ENCODE peak calls at places on chromosomes 6 and 20, in seven cellular contexts. One of them, this sample, is unnamed.

GRCh38 chr6:66128238-66128637 is 421.2 kb upstream of the EYS start:
- DNase-seq in endothelial cell: no peak
- DNase-seq in colonic mucosa: no peak
- DNase-seq in left ventricle myocardium inferior: no peak
- DNase-seq in fibroblast of mammary gland: no peak
- DNase-seq in AG10803: no peak
- DNase-seq in cardiac fibroblast: no peak
- DNase-seq in this sample: no peak

GRCh38 chr6:144725731-144726522 is 440.8 kb downstream of the UTRN start:
- DNase-seq in endothelial cell: no peak
- DNase-seq in colonic mucosa: no peak
- DNase-seq in left ventricle myocardium inferior: peak
- DNase-seq in fibroblast of mammary gland: no peak
- DNase-seq in AG10803: no peak
- DNase-seq in cardiac fibroblast: no peak
- DNase-seq in this sample: no peak

GRCh38 chr6:79438015-79438414 is 99.2 kb downstream of the LCA5 start:
- DNase-seq in endothelial cell: no peak
- DNase-seq in colonic mucosa: no peak
- DNase-seq in left ventricle myocardium inferior: peak
- DNase-seq in fibroblast of mammary gland: peak
- DNase-seq in AG10803: peak
- DNase-seq in cardiac fibroblast: peak
- DNase-seq in this sample: peak

GRCh38 chr6:140046030-140046632 is 671.7 kb upstream of the CITED2 start:
- DNase-seq in endothelial cell: no peak
- DNase-seq in colonic mucosa: no peak
- DNase-seq in left ventricle myocardium inferior: no peak
- DNase-seq in fibroblast of mammary gland: no peak
- DNase-seq in AG10803: no peak
- DNase-seq in cardiac fibroblast: no peak
- DNase-seq in this sample: no peak

GRCh38 chr20:47993035-47993755 is 207.9 kb upstream of the SULF2 start:
- DNase-seq in endothelial cell: no peak
- DNase-seq in colonic mucosa: peak
- DNase-seq in left ventricle myocardium inferior: no peak
- DNase-seq in fibroblast of mammary gland: no peak
- DNase-seq in AG10803: no peak
- DNase-seq in cardiac fibroblast: no peak
- DNase-seq in this sample: no peak

GRCh38 chr6:36544228-36544627 is 3.1 kb downstream of the STK38 start:
- DNase-seq in endothelial cell: no peak
- DNase-seq in colonic mucosa: peak
- DNase-seq in left ventricle myocardium inferior: no peak
- DNase-seq in fibroblast of mammary gland: peak
- DNase-seq in AG10803: peak
- DNase-seq in cardiac fibroblast: peak
- DNase-seq in this sample: peak

GRCh38 chr6:41652876-41653641 is 14.8 kb downstream of the MDFI start:
- DNase-seq in endothelial cell: no peak
- DNase-seq in colonic mucosa: no peak
- DNase-seq in left ventricle myocardium inferior: no peak
- DNase-seq in fibroblast of mammary gland: peak
- DNase-seq in AG10803: no peak
- DNase-seq in cardiac fibroblast: no peak
- DNase-seq in this sample: no peak

GRCh38 chr6:136466789-136467585 is 83.2 kb downstream of the MAP7 start:
- DNase-seq in endothelial cell: no peak
- DNase-seq in colonic mucosa: no peak
- DNase-seq in left ventricle myocardium inferior: no peak
- DNase-seq in fibroblast of mammary gland: no peak
- DNase-seq in AG10803: no peak
- DNase-seq in cardiac fibroblast: no peak
- DNase-seq in this sample: no peak

GRCh38 chr6:53587291-53587690 is 42.4 kb upstream of the GCLC start:
- DNase-seq in endothelial cell: no peak
- DNase-seq in colonic mucosa: no peak
- DNase-seq in left ventricle myocardium inferior: no peak
- DNase-seq in fibroblast of mammary gland: no peak
- DNase-seq in AG10803: no peak
- DNase-seq in cardiac fibroblast: no peak
- DNase-seq in this sample: no peak

GRCh38 chr20:33681728-33682353 is 4.3 kb downstream of the E2F1 start:
- DNase-seq in endothelial cell: no peak
- DNase-seq in colonic mucosa: no peak
- DNase-seq in left ventricle myocardium inferior: no peak
- DNase-seq in fibroblast of mammary gland: no peak
- DNase-seq in AG10803: no peak
- DNase-seq in cardiac fibroblast: no peak
- DNase-seq in this sample: no peak

GRCh38 chr20:46332373-46333135 is 24.3 kb upstream of the CDH22 start:
- DNase-seq in endothelial cell: no peak
- DNase-seq in colonic mucosa: no peak
- DNase-seq in left ventricle myocardium inferior: no peak
- DNase-seq in fibroblast of mammary gland: no peak
- DNase-seq in AG10803: no peak
- DNase-seq in cardiac fibroblast: no peak
- DNase-seq in this sample: no peak

GRCh38 chr6:132130530-132131298 is 179.5 kb upstream of the CCN2 start:
- DNase-seq in endothelial cell: no peak
- DNase-seq in colonic mucosa: no peak
- DNase-seq in left ventricle myocardium inferior: peak
- DNase-seq in fibroblast of mammary gland: peak
- DNase-seq in AG10803: peak
- DNase-seq in cardiac fibroblast: peak
- DNase-seq in this sample: peak

GRCh38 chr20:34585019-34585418 is 26.5 kb downstream of the MAP1LC3A start:
- DNase-seq in endothelial cell: no peak
- DNase-seq in colonic mucosa: no peak
- DNase-seq in left ventricle myocardium inferior: no peak
- DNase-seq in fibroblast of mammary gland: no peak
- DNase-seq in AG10803: no peak
- DNase-seq in cardiac fibroblast: no peak
- DNase-seq in this sample: no peak

GRCh38 chr6:33988121-33989015 is 157.5 kb downstream of the GRM4 start:
- DNase-seq in endothelial cell: no peak
- DNase-seq in colonic mucosa: peak
- DNase-seq in left ventricle myocardium inferior: no peak
- DNase-seq in fibroblast of mammary gland: no peak
- DNase-seq in AG10803: no peak
- DNase-seq in cardiac fibroblast: no peak
- DNase-seq in this sample: no peak

GRCh38 chr6:166308769-166309589 is 787 bp upstream of the PRR18 start:
- DNase-seq in endothelial cell: no peak
- DNase-seq in colonic mucosa: no peak
- DNase-seq in left ventricle myocardium inferior: no peak
- DNase-seq in fibroblast of mammary gland: no peak
- DNase-seq in AG10803: no peak
- DNase-seq in cardiac fibroblast: no peak
- DNase-seq in this sample: no peak

GRCh38 chr6:56938634-56939294 is 16.1 kb upstream of the BEND6 start:
- DNase-seq in endothelial cell: no peak
- DNase-seq in colonic mucosa: no peak
- DNase-seq in left ventricle myocardium inferior: no peak
- DNase-seq in fibroblast of mammary gland: peak
- DNase-seq in AG10803: peak
- DNase-seq in cardiac fibroblast: peak
- DNase-seq in this sample: peak

GRCh38 chr6:102793752-102794151 is 1400.2 kb downstream of the GRIK2 start:
- DNase-seq in endothelial cell: no peak
- DNase-seq in colonic mucosa: no peak
- DNase-seq in left ventricle myocardium inferior: no peak
- DNase-seq in fibroblast of mammary gland: no peak
- DNase-seq in AG10803: no peak
- DNase-seq in cardiac fibroblast: no peak
- DNase-seq in this sample: no peak

GRCh38 chr6:102799051-102799450 is 1405.5 kb downstream of the GRIK2 start:
- DNase-seq in endothelial cell: no peak
- DNase-seq in colonic mucosa: no peak
- DNase-seq in left ventricle myocardium inferior: no peak
- DNase-seq in fibroblast of mammary gland: no peak
- DNase-seq in AG10803: no peak
- DNase-seq in cardiac fibroblast: no peak
- DNase-seq in this sample: no peak

DNA sequence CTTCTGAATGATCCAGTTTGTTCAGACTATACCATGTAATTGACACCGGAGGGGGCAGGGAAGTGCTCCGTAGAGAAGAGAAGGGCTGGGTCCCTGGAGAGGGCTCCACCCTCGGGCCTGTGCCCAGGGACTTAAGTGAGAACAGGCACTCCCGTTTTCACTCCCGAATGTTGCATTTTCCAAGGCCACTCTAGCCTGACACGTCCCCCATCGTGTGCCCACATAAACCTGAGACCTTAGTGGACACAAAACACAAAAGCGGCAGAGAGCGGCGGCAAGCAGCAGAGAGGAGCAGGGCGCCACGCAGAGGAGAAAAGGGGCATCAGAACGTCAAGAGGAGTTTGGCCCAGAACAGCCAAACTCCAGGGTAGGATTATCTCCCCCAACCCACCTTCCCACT is 1405.1 kb downstream of the GRIK2 start:
- DNase-seq in endothelial cell: peak
- DNase-seq in colonic mucosa: no peak
- DNase-seq in left ventricle myocardium inferior: no peak
- DNase-seq in fibroblast of mammary gland: no peak
- DNase-seq in AG10803: no peak
- DNase-seq in cardiac fibroblast: no peak
- DNase-seq in this sample: no peak
- TF ChIP-seq CTCF in endothelial cell: no peak
- TF ChIP-seq CTCF in colonic mucosa: no peak
- TF ChIP-seq CTCF in left ventricle myocardium inferior: no peak
- TF ChIP-seq CTCF in fibroblast of mammary gland: no peak
- TF ChIP-seq CTCF in AG10803: no peak
- TF ChIP-seq CTCF in cardiac fibroblast: no peak
- TF ChIP-seq CTCF in this sample: no peak

GRCh38 chr6:8059129-8059528 is 5.1 kb downstream of the BLOC1S5 start:
- DNase-seq in endothelial cell: no peak
- DNase-seq in colonic mucosa: no peak
- DNase-seq in left ventricle myocardium inferior: no peak
- DNase-seq in fibroblast of mammary gland: peak
- DNase-seq in AG10803: peak
- DNase-seq in cardiac fibroblast: peak
- DNase-seq in this sample: peak
- TF ChIP-seq CTCF in endothelial cell: no peak
- TF ChIP-seq CTCF in colonic mucosa: peak
- TF ChIP-seq CTCF in left ventricle myocardium inferior: peak
- TF ChIP-seq CTCF in fibroblast of mammary gland: peak
- TF ChIP-seq CTCF in AG10803: peak
- TF ChIP-seq CTCF in cardiac fibroblast: peak
- TF ChIP-seq CTCF in this sample: peak

GRCh38 chr6:125112934-125113333 is 40.6 kb upstream of the TPD52L1 start:
- DNase-seq in endothelial cell: no peak
- DNase-seq in colonic mucosa: no peak
- DNase-seq in left ventricle myocardium inferior: no peak
- DNase-seq in fibroblast of mammary gland: no peak
- DNase-seq in AG10803: no peak
- DNase-seq in cardiac fibroblast: no peak
- DNase-seq in this sample: no peak

GRCh38 chr6:125111219-125111983 is 42.2 kb upstream of the TPD52L1 start:
- DNase-seq in endothelial cell: no peak
- DNase-seq in colonic mucosa: no peak
- DNase-seq in left ventricle myocardium inferior: no peak
- DNase-seq in fibroblast of mammary gland: peak
- DNase-seq in AG10803: no peak
- DNase-seq in cardiac fibroblast: no peak
- DNase-seq in this sample: peak

GRCh38 chr6:125116170-125116569 is 37.4 kb upstream of the TPD52L1 start:
- DNase-seq in endothelial cell: no peak
- DNase-seq in colonic mucosa: no peak
- DNase-seq in left ventricle myocardium inferior: no peak
- DNase-seq in fibroblast of mammary gland: no peak
- DNase-seq in AG10803: no peak
- DNase-seq in cardiac fibroblast: no peak
- DNase-seq in this sample: no peak

GRCh38 chr6:125116710-125117109 is 36.9 kb upstream of the TPD52L1 start:
- DNase-seq in endothelial cell: no peak
- DNase-seq in colonic mucosa: no peak
- DNase-seq in left ventricle myocardium inferior: no peak
- DNase-seq in fibroblast of mammary gland: no peak
- DNase-seq in AG10803: no peak
- DNase-seq in cardiac fibroblast: no peak
- DNase-seq in this sample: no peak

GRCh38 chr6:125114248-125114858 is 39.2 kb upstream of the TPD52L1 start:
- DNase-seq in endothelial cell: peak
- DNase-seq in colonic mucosa: peak
- DNase-seq in left ventricle myocardium inferior: no peak
- DNase-seq in fibroblast of mammary gland: peak
- DNase-seq in AG10803: peak
- DNase-seq in cardiac fibroblast: peak
- DNase-seq in this sample: peak
- TF ChIP-seq CTCF in endothelial cell: peak
- TF ChIP-seq CTCF in colonic mucosa: peak
- TF ChIP-seq CTCF in left ventricle myocardium inferior: peak
- TF ChIP-seq CTCF in fibroblast of mammary gland: peak
- TF ChIP-seq CTCF in AG10803: peak
- TF ChIP-seq CTCF in cardiac fibroblast: peak
- TF ChIP-seq CTCF in this sample: peak

GRCh38 chr20:3358676-3359340 is 48.7 kb downstream of the DNAAF9 start:
- DNase-seq in endothelial cell: no peak
- DNase-seq in colonic mucosa: no peak
- DNase-seq in left ventricle myocardium inferior: no peak
- DNase-seq in fibroblast of mammary gland: no peak
- DNase-seq in AG10803: no peak
- DNase-seq in cardiac fibroblast: no peak
- DNase-seq in this sample: no peak

GRCh38 chr20:3364323-3365013 is 43.0 kb downstream of the DNAAF9 start:
- DNase-seq in endothelial cell: no peak
- DNase-seq in colonic mucosa: no peak
- DNase-seq in left ventricle myocardium inferior: no peak
- DNase-seq in fibroblast of mammary gland: no peak
- DNase-seq in AG10803: peak
- DNase-seq in cardiac fibroblast: no peak
- DNase-seq in this sample: no peak

GRCh38 chr20:3360752-3361151 is 46.7 kb downstream of the DNAAF9 start:
- DNase-seq in endothelial cell: no peak
- DNase-seq in colonic mucosa: no peak
- DNase-seq in left ventricle myocardium inferior: no peak
- DNase-seq in fibroblast of mammary gland: no peak
- DNase-seq in AG10803: no peak
- DNase-seq in cardiac fibroblast: no peak
- DNase-seq in this sample: no peak
- TF ChIP-seq CTCF in endothelial cell: no peak
- TF ChIP-seq CTCF in colonic mucosa: no peak
- TF ChIP-seq CTCF in left ventricle myocardium inferior: no peak
- TF ChIP-seq CTCF in fibroblast of mammary gland: no peak
- TF ChIP-seq CTCF in AG10803: no peak
- TF ChIP-seq CTCF in cardiac fibroblast: no peak
- TF ChIP-seq CTCF in this sample: no peak

DNA sequence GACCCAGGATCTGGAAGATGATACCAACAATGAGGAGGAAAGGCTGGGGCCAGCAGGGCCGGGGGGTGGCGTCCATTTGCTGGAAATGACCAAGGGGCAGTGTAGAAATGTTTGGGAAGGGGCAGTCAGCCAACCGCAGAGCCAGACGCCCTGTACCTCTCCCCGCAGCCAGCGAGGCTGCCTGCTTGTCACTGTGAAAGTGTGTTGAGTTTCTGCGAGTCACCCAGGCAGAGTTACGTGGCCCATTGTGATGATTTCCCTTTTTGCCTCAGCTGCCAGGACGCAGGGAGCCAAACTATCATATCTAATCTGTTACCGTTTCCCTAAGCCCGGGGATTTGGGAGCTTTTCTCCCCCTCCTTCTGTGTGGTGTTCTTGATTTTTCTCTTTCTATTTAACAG is 67.9 kb upstream of the APCDD1L start:
- DNase-seq in endothelial cell: no peak
- DNase-seq in colonic mucosa: no peak
- DNase-seq in left ventricle myocardium inferior: no peak
- DNase-seq in fibroblast of mammary gland: no peak
- DNase-seq in AG10803: peak
- DNase-seq in cardiac fibroblast: peak
- DNase-seq in this sample: peak
- TF ChIP-seq CTCF in endothelial cell: no peak
- TF ChIP-seq CTCF in colonic mucosa: no peak
- TF ChIP-seq CTCF in left ventricle myocardium inferior: no peak
- TF ChIP-seq CTCF in fibroblast of mammary gland: no peak
- TF ChIP-seq CTCF in AG10803: no peak
- TF ChIP-seq CTCF in cardiac fibroblast: no peak
- TF ChIP-seq CTCF in this sample: no peak